ENCODE peak calls at places on chromosomes 5 and 9, in four cellular contexts. M is PC-9; T is CD4-positive, CD25-positive, alpha-beta regulatory T cell; W is sigmoid colon. O is an unnamed sample.

GRCh38 chr9:116233160-116233530 is 79.6 kb downstream of the PAPPA start:
- DNase-seq in M (no peak), T (no peak), W (no peak), O (no peak)

GRCh38 chr9:69466151-69466550 is 141.1 kb downstream of the ENTREP1 start:
- DNase-seq in M (no peak), T (no peak), W (no peak), O (no peak)

GRCh38 chr5:27778121-27778520 is 739.7 kb upstream of the CDH9 start:
- DNase-seq in M (no peak), T (no peak), W (no peak), O (no peak)

GRCh38 chr5:34691326-34691725 is 35.2 kb downstream of the RAI14 start:
- DNase-seq in M (no peak), T (no peak), W (no peak), O (no peak)

GRCh38 chr5:166781729-166782128 is 1509.7 kb upstream of the WWC1 start:
- DNase-seq in M (no peak), T (no peak), W (no peak), O (peak; percentile 60)

GRCh38 chr5:108749130-108749861 is 1.6 kb downstream of the FER start:
- DNase-seq in M (no peak), T (peak; percentile 17), W (peak; percentile 91), O (no peak)

GRCh38 chr5:172438304-172438652 is 16.0 kb downstream of the SH3PXD2B start:
- DNase-seq in M (no peak), T (no peak), W (peak; percentile 72), O (no peak)

GRCh38 chr9:96140401-96141180 is 161.4 kb downstream of the HSD17B3 start:
- DNase-seq in M (no peak), T (no peak), W (peak; percentile 71), O (no peak)

GRCh38 chr9:88523056-88523455 is 11.9 kb upstream of the NXNL2 start:
- DNase-seq in M (no peak), T (no peak), W (no peak), O (no peak)

GRCh38 chr9:69672828-69673640 is 863 bp upstream of the APBA1 start:
- DNase-seq in M (peak; percentile 80), T (peak; percentile 58), W (peak; percentile 92), O (peak; percentile 94)

GRCh38 chr9:77981332-77981731 is 50.3 kb downstream of the GNAQ start:
- DNase-seq in M (peak; percentile 77), T (no peak), W (no peak), O (no peak)

GRCh38 chr5:83567741-83568530 is 96.4 kb downstream of the VCAN start:
- DNase-seq in M (peak; percentile 25), T (no peak), W (no peak), O (no peak)

GRCh38 chr9:133707761-133708122 is 30.4 kb downstream of the SARDH start:
- DNase-seq in M (no peak), T (no peak), W (peak; percentile 37), O (no peak)

GRCh38 chr5:63837437-63837836 is 124.8 kb downstream of the HTR1A start:
- DNase-seq in M (no peak), T (no peak), W (no peak), O (no peak)

GRCh38 chr9:16869961-16870605 is 387 bp downstream of the BNC2 start:
- DNase-seq in M (no peak), T (no peak), W (peak; percentile 72), O (peak; percentile 26)

GRCh38 chr5:145450286-145450969 is 384.7 kb downstream of the PRELID2 start:
- DNase-seq in M (no peak), T (no peak), W (no peak), O (no peak)

GRCh38 chr5:100496296-100496695 is 38.9 kb upstream of the FAM174A start:
- DNase-seq in M (no peak), T (no peak), W (no peak), O (no peak)

GRCh38 chr5:113052041-113052795 is 75.6 kb downstream of the DCP2 start:
- DNase-seq in M (no peak), T (no peak), W (no peak), O (no peak)

GRCh38 chr5:72661405-72661804 is 154.2 kb upstream of the ZNF366 start:
- DNase-seq in M (no peak), T (no peak), W (no peak), O (no peak)

GRCh38 chr9:73775757-73776156 is 624.1 kb downstream of the ANXA1 start:
- DNase-seq in M (no peak), T (no peak), W (no peak), O (no peak)

GRCh38 chr5:173922527-173922926 is 34.4 kb downstream of the CPEB4 start:
- DNase-seq in M (no peak), T (no peak), W (no peak), O (no peak)

GRCh38 chr9:74528207-74528606 is 31.1 kb downstream of the RORB start:
- DNase-seq in M (no peak), T (no peak), W (no peak), O (no peak)

GRCh38 chr5:83562817-83563557 is 91.4 kb downstream of the VCAN start:
- DNase-seq in M (no peak), T (no peak), W (no peak), O (no peak)

GRCh38 chr9:75891277-75892167 is 1.0 kb downstream of the PCSK5 start:
- DNase-seq in M (peak; percentile 21), T (peak; percentile 22), W (peak; percentile 78), O (no peak)

GRCh38 chr9:72524820-72525539 is 3.6 kb downstream of the TMC1 start:
- DNase-seq in M (peak; percentile 87), T (no peak), W (peak; percentile 82), O (peak; percentile 83)

GRCh38 chr9:18238752-18239151 is 235.2 kb upstream of the ADAMTSL1 start:
- DNase-seq in M (no peak), T (no peak), W (no peak), O (no peak)

GRCh38 chr9:106921341-106921899 is 58.5 kb downstream of the ZNF462 start:
- DNase-seq in M (peak; percentile 42), T (peak; percentile 8), W (no peak), O (peak; percentile 92)

GRCh38 chr5:165805756-165806155 is 2300.3 kb downstream of the MAT2B start:
- DNase-seq in M (no peak), T (no peak), W (no peak), O (peak; percentile 18)

GRCh38 chr9:109168170-109168569 is 1.1 kb upstream of the FRRS1L start:
- DNase-seq in M (no peak), T (no peak), W (no peak), O (no peak)

GRCh38 chr5:170006016-170006415 is 25.7 kb upstream of the INSYN2B start:
- DNase-seq in M (no peak), T (no peak), W (no peak), O (no peak)

GRCh38 chr9:76441551-76442322 is 17.2 kb upstream of the GCNT1 start:
- DNase-seq in M (peak; percentile 53), T (no peak), W (no peak), O (no peak)

GRCh38 chr5:172319708-172320441 is 36.3 kb upstream of the UBTD2 start:
- DNase-seq in M (no peak), T (no peak), W (no peak), O (no peak)

GRCh38 chr9:36029765-36030528 is 6.8 kb upstream of the RECK start:
- DNase-seq in M (no peak), T (no peak), W (no peak), O (no peak)

GRCh38 chr9:8025532-8025931 is 226.0 kb upstream of the DMAC1 start:
- DNase-seq in M (no peak), T (no peak), W (no peak), O (no peak)

GRCh38 chr9:94802795-94803194 is 76.3 kb downstream of the AOPEP start:
- DNase-seq in M (no peak), T (no peak), W (no peak), O (no peak)

GRCh38 chr9:94799578-94800264 is 73.2 kb downstream of the AOPEP start:
- DNase-seq in M (peak; percentile 45), T (no peak), W (no peak), O (no peak)

GRCh38 chr9:94800424-94801117 is 74.1 kb downstream of the AOPEP start:
- DNase-seq in M (no peak), T (no peak), W (no peak), O (peak; percentile 70)

GRCh38 chr9:94801242-94801641 is 74.7 kb downstream of the AOPEP start:
- DNase-seq in M (no peak), T (no peak), W (no peak), O (no peak)

GRCh38 chr9:94801685-94802084 is 75.2 kb downstream of the AOPEP start:
- DNase-seq in M (no peak), T (no peak), W (no peak), O (no peak)
- H3K4me1 ChIP-seq in M (peaks cover 58% of the 10 kb centered on the region), T (no peaks in the 10 kb centered on the region), W (peaks cover 25% of the 10 kb centered on the region), O (peaks cover 37% of the 10 kb centered on the region)

GRCh38 chr9:108052431-108053080 is 563.0 kb upstream of the KLF4 start:
- DNase-seq in M (no peak), T (no peak), W (no peak), O (no peak)
- H3K4me1 ChIP-seq in M (peaks cover 53% of the 10 kb centered on the region), T (no peaks in the 10 kb centered on the region), W (peaks cover 43% of the 10 kb centered on the region), O (peaks cover 8% of the 10 kb centered on the region)

GRCh38 chr5:163447191-163447590 is 9.8 kb downstream of the CCNG1 start:
- DNase-seq in M (no peak), T (no peak), W (no peak), O (no peak)

GRCh38 chr5:163448491-163448890 is 11.1 kb downstream of the CCNG1 start:
- DNase-seq in M (no peak), T (no peak), W (no peak), O (no peak)

GRCh38 chr5:163444526-163444925 is 7.1 kb downstream of the CCNG1 start:
- DNase-seq in M (no peak), T (no peak), W (no peak), O (no peak)

GRCh38 chr5:163447875-163448274 is 10.5 kb downstream of the CCNG1 start:
- DNase-seq in M (no peak), T (no peak), W (no peak), O (no peak)

DNA sequence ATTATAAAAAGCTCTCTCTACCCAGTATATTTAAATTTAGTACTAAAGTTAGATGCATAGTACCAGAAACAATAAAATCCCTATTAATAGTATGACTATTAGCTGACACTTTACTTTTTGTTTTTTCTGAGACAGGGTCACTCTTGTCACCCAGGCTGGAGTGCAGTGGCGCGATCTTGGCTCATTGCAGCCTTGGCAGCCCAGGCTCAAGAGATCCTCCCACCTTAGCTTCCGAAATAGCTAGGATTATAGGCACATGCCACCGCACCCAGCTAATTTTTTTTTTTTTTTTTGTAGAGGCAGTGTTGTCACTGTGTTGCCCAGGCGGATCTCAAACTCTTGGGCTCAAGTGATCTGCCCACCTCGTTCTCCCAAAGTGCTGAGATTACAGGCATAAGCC is 8.0 kb downstream of the CCNG1 start:
- DNase-seq in M (no peak), T (no peak), W (no peak), O (no peak)
- H3K4me1 ChIP-seq in M (no peaks in the 10 kb centered on the region), T (peaks cover 7% of the 10 kb centered on the region), W (no peaks in the 10 kb centered on the region), O (peaks cover 3% of the 10 kb centered on the region)

DNA sequence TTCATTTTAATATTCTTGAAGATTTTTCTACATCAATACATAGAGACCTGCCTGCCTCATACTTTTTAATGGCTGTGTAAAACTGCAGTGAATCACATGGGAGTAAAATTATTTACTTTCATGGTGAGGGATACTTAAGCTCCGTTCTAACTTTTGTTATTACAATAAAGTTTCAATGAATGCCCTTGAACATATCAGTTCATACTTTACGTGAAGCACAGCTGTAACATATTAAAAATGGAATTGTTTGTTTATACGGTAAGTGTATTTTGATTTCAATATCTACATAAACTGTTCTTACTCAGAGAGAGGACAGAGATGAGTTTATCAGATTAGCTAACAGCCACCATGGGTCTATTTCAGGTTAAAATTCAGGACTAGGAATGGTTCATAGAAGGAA is 155.1 kb downstream of the NR3C1 start:
- DNase-seq in M (no peak), T (no peak), W (no peak), O (no peak)
- H3K4me1 ChIP-seq in M (peaks cover 57% of the 10 kb centered on the region), T (no peaks in the 10 kb centered on the region), W (peaks cover 8% of the 10 kb centered on the region), O (no peaks in the 10 kb centered on the region)